ENCODE peak calls at places on chromosome X, in ten cellular contexts. One of them, this sample, is unnamed.

GRCh38 chrX:48956728-48957414 is 536 bp downstream of the OTUD5 start:
- DNase-seq in stimulated activated CD8-positive, alpha-beta memory T cell treated with anti-CD3 and anti-CD28 coated beads, Interleukin-15, amount 100 ng/mL, for 24 hours: no peak
- DNase-seq in LoVo: no peak
- DNase-seq in effector memory CD4-positive, alpha-beta T cell: peak
- DNase-seq in NCI-H2171 treated with DMSO at 0.1 percent for 48 hours: no peak
- DNase-seq in left cardiac atrium: peak
- DNase-seq in fibroblast of lung: no peak
- DNase-seq in lower leg skin: no peak
- DNase-seq in NCI-H2081: no peak
- DNase-seq in adrenal gland: peak
- DNase-seq in this sample: no peak

GRCh38 chrX:150473371-150473770 is 95.0 kb upstream of the MTM1 start:
- DNase-seq in NCI-H2081: no peak
- DNase-seq in lower leg skin: no peak
- DNase-seq in stimulated activated CD8-positive, alpha-beta memory T cell treated with anti-CD3 and anti-CD28 coated beads, Interleukin-15, amount 100 ng/mL, for 24 hours: no peak
- DNase-seq in adrenal gland: no peak
- DNase-seq in NCI-H2171 treated with DMSO at 0.1 percent for 48 hours: no peak
- DNase-seq in LoVo: no peak
- DNase-seq in fibroblast of lung: no peak
- DNase-seq in left cardiac atrium: no peak
- DNase-seq in effector memory CD4-positive, alpha-beta T cell: no peak
- DNase-seq in this sample: no peak

GRCh38 chrX:40132751-40133150 is 35.0 kb upstream of the BCOR start:
- DNase-seq in fibroblast of lung: peak
- DNase-seq in NCI-H2171 treated with DMSO at 0.1 percent for 48 hours: no peak
- DNase-seq in NCI-H2081: no peak
- DNase-seq in left cardiac atrium: peak
- DNase-seq in stimulated activated CD8-positive, alpha-beta memory T cell treated with anti-CD3 and anti-CD28 coated beads, Interleukin-15, amount 100 ng/mL, for 24 hours: no peak
- DNase-seq in LoVo: peak
- DNase-seq in lower leg skin: peak
- DNase-seq in effector memory CD4-positive, alpha-beta T cell: no peak
- DNase-seq in adrenal gland: peak
- DNase-seq in this sample: no peak

GRCh38 chrX:48676893-48677270 is 6.7 kb upstream of the WAS start:
- DNase-seq in fibroblast of lung: no peak
- DNase-seq in lower leg skin: no peak
- DNase-seq in effector memory CD4-positive, alpha-beta T cell: peak
- DNase-seq in left cardiac atrium: no peak
- DNase-seq in stimulated activated CD8-positive, alpha-beta memory T cell treated with anti-CD3 and anti-CD28 coated beads, Interleukin-15, amount 100 ng/mL, for 24 hours: no peak
- DNase-seq in NCI-H2171 treated with DMSO at 0.1 percent for 48 hours: no peak
- DNase-seq in LoVo: no peak
- DNase-seq in adrenal gland: no peak
- DNase-seq in NCI-H2081: no peak
- DNase-seq in this sample: peak

GRCh38 chrX:27555514-27555913 is 34.6 kb upstream of the DCAF8L2 start:
- DNase-seq in NCI-H2171 treated with DMSO at 0.1 percent for 48 hours: peak
- DNase-seq in stimulated activated CD8-positive, alpha-beta memory T cell treated with anti-CD3 and anti-CD28 coated beads, Interleukin-15, amount 100 ng/mL, for 24 hours: no peak
- DNase-seq in effector memory CD4-positive, alpha-beta T cell: no peak
- DNase-seq in adrenal gland: no peak
- DNase-seq in lower leg skin: no peak
- DNase-seq in left cardiac atrium: no peak
- DNase-seq in NCI-H2081: peak
- DNase-seq in LoVo: peak
- DNase-seq in fibroblast of lung: peak
- DNase-seq in this sample: no peak

GRCh38 chrX:47168495-47169073 is 23.6 kb downstream of the RBM10 start:
- DNase-seq in left cardiac atrium: no peak
- DNase-seq in NCI-H2081: no peak
- DNase-seq in LoVo: no peak
- DNase-seq in fibroblast of lung: no peak
- DNase-seq in stimulated activated CD8-positive, alpha-beta memory T cell treated with anti-CD3 and anti-CD28 coated beads, Interleukin-15, amount 100 ng/mL, for 24 hours: no peak
- DNase-seq in effector memory CD4-positive, alpha-beta T cell: no peak
- DNase-seq in adrenal gland: no peak
- DNase-seq in lower leg skin: peak
- DNase-seq in NCI-H2171 treated with DMSO at 0.1 percent for 48 hours: no peak
- DNase-seq in this sample: no peak

GRCh38 chrX:149846789-149847188 is 34.2 kb upstream of the MAGEA8 start:
- DNase-seq in NCI-H2081: no peak
- DNase-seq in lower leg skin: no peak
- DNase-seq in left cardiac atrium: no peak
- DNase-seq in stimulated activated CD8-positive, alpha-beta memory T cell treated with anti-CD3 and anti-CD28 coated beads, Interleukin-15, amount 100 ng/mL, for 24 hours: no peak
- DNase-seq in fibroblast of lung: no peak
- DNase-seq in effector memory CD4-positive, alpha-beta T cell: no peak
- DNase-seq in LoVo: no peak
- DNase-seq in NCI-H2171 treated with DMSO at 0.1 percent for 48 hours: no peak
- DNase-seq in adrenal gland: no peak
- DNase-seq in this sample: no peak

GRCh38 chrX:74923942-74924448 is 1.3 kb downstream of the NEXMIF start:
- DNase-seq in LoVo: no peak
- DNase-seq in NCI-H2171 treated with DMSO at 0.1 percent for 48 hours: no peak
- DNase-seq in lower leg skin: no peak
- DNase-seq in fibroblast of lung: peak
- DNase-seq in left cardiac atrium: peak
- DNase-seq in adrenal gland: peak
- DNase-seq in effector memory CD4-positive, alpha-beta T cell: no peak
- DNase-seq in stimulated activated CD8-positive, alpha-beta memory T cell treated with anti-CD3 and anti-CD28 coated beads, Interleukin-15, amount 100 ng/mL, for 24 hours: no peak
- DNase-seq in NCI-H2081: peak
- DNase-seq in this sample: no peak

GRCh38 chrX:56729152-56729557 is at the start of gene NBDY:
- DNase-seq in NCI-H2081: peak
- DNase-seq in adrenal gland: peak
- DNase-seq in stimulated activated CD8-positive, alpha-beta memory T cell treated with anti-CD3 and anti-CD28 coated beads, Interleukin-15, amount 100 ng/mL, for 24 hours: no peak
- DNase-seq in lower leg skin: peak
- DNase-seq in left cardiac atrium: peak
- DNase-seq in NCI-H2171 treated with DMSO at 0.1 percent for 48 hours: peak
- DNase-seq in effector memory CD4-positive, alpha-beta T cell: no peak
- DNase-seq in LoVo: peak
- DNase-seq in fibroblast of lung: peak
- DNase-seq in this sample: no peak

GRCh38 chrX:16212436-16212835 is 45.2 kb downstream of the MAGEB17 start:
- DNase-seq in effector memory CD4-positive, alpha-beta T cell: no peak
- DNase-seq in stimulated activated CD8-positive, alpha-beta memory T cell treated with anti-CD3 and anti-CD28 coated beads, Interleukin-15, amount 100 ng/mL, for 24 hours: no peak
- DNase-seq in NCI-H2171 treated with DMSO at 0.1 percent for 48 hours: no peak
- DNase-seq in lower leg skin: no peak
- DNase-seq in fibroblast of lung: peak
- DNase-seq in NCI-H2081: no peak
- DNase-seq in left cardiac atrium: no peak
- DNase-seq in LoVo: no peak
- DNase-seq in adrenal gland: peak
- DNase-seq in this sample: no peak